ENCODE peak calls at places on chromosomes 3 and 15, in nine cellular contexts. R is activated gamma-delta T cell treated with Interleukin-2 at 50 U/mL for 16 hours; Z is iris pigment epithelial cell; F is stimulated activated CD4-positive, alpha-beta T cell treated with anti-CD3 and anti-CD28 coated beads, Interleukin-4, amount 100 ng/mL, for 1 hour; D is NCI-H345; I is Daoy; A is Right ventricle myocardium superior; H is mucosa of gallbladder; V is MM.1S. E is an unnamed sample.
A peak's percentile ranks its signal among the peaks of the same experiment; 100 is the strongest.

GRCh38 chr3:129514563-129514962 is 13.9 kb upstream of the RHO start:
- DNase-seq in R (no peak), Z (no peak), F (no peak), D (no peak), I (no peak), A (no peak), H (no peak), V (no peak), E (no peak)

GRCh38 chr3:36677331-36678007 is 86.9 kb downstream of the DCLK3 start:
- DNase-seq in R (no peak), Z (peak; percentile 91), F (no peak), D (no peak), I (peak; percentile 75), A (no peak), H (no peak), V (no peak), E (peak; percentile 47)

GRCh38 chr3:195255176-195255500 is 15.8 kb downstream of the XXYLT1 start:
- DNase-seq in R (no peak), Z (no peak), F (no peak), D (no peak), I (no peak), A (no peak), H (no peak), V (no peak), E (no peak)

GRCh38 chr3:14383753-14384152 is 18.7 kb upstream of the SLC6A6 start:
- DNase-seq in R (no peak), Z (no peak), F (no peak), D (no peak), I (no peak), A (no peak), H (no peak), V (no peak), E (no peak)

GRCh38 chr15:87312221-87312620 is 944.3 kb downstream of the NTRK3 start:
- DNase-seq in R (no peak), Z (no peak), F (no peak), D (no peak), I (no peak), A (no peak), H (no peak), V (no peak), E (no peak)

GRCh38 chr3:111194048-111194447 is 122.4 kb downstream of the NECTIN3 start:
- DNase-seq in R (no peak), Z (peak; percentile 52), F (no peak), D (no peak), I (no peak), A (no peak), H (no peak), V (no peak), E (no peak)

GRCh38 chr3:60323651-60324050 is 927.6 kb downstream of the FHIT start:
- DNase-seq in R (no peak), Z (no peak), F (no peak), D (no peak), I (no peak), A (no peak), H (no peak), V (no peak), E (no peak)

GRCh38 chr3:98733055-98733777 is 29.9 kb upstream of the ST3GAL6 start:
- DNase-seq in R (no peak), Z (peak; percentile 32), F (peak; percentile 6), D (no peak), I (peak; percentile 48), A (peak; percentile 51), H (no peak), V (peak; percentile 21), E (no peak)

GRCh38 chr3:177483182-177483967 is 286.1 kb upstream of the TBL1XR1 start:
- DNase-seq in R (no peak), Z (peak; percentile 26), F (no peak), D (no peak), I (peak; percentile 26), A (no peak), H (no peak), V (no peak), E (peak; percentile 27)

GRCh38 chr15:70251246-70251990 is 153.7 kb upstream of the TLE3 start:
- DNase-seq in R (no peak), Z (no peak), F (no peak), D (no peak), I (no peak), A (no peak), H (no peak), V (no peak), E (no peak)

GRCh38 chr3:36362973-36363372 is 17.3 kb upstream of the STAC start:
- DNase-seq in R (no peak), Z (peak; percentile 56), F (no peak), D (no peak), I (peak; percentile 61), A (no peak), H (peak; percentile 41), V (no peak), E (peak; percentile 65)

GRCh38 chr15:38085931-38086562 is 151.6 kb downstream of the TMCO5A start:
- DNase-seq in R (no peak), Z (peak; percentile 70), F (no peak), D (no peak), I (peak; percentile 66), A (no peak), H (no peak), V (peak; percentile 87), E (no peak)

GRCh38 chr3:171190668-171191067 is 164.1 kb upstream of the SLC2A2 start:
- DNase-seq in R (no peak), Z (peak; percentile 40), F (no peak), D (no peak), I (peak; percentile 64), A (no peak), H (no peak), V (no peak), E (peak; percentile 48)

GRCh38 chr3:57007513-57008415 is 52.7 kb upstream of the SPATA12 start:
- DNase-seq in R (no peak), Z (peak; percentile 89), F (peak; percentile 10), D (no peak), I (peak; percentile 77), A (peak; percentile 74), H (peak; percentile 63), V (no peak), E (no peak)

GRCh38 chr3:125110016-125110875 is 54.4 kb upstream of the HEG1 start:
- DNase-seq in R (no peak), Z (peak; percentile 98), F (no peak), D (no peak), I (peak; percentile 84), A (no peak), H (no peak), V (no peak), E (peak; percentile 57)

GRCh38 chr3:34056951-34057390 is 258.5 kb downstream of the PDCD6IP start:
- DNase-seq in R (no peak), Z (peak; percentile 31), F (no peak), D (no peak), I (no peak), A (no peak), H (no peak), V (peak; percentile 92), E (no peak)

GRCh38 chr15:99324082-99324620 is 72.9 kb downstream of the LRRC28 start:
- DNase-seq in R (no peak), Z (peak; percentile 89), F (no peak), D (no peak), I (peak; percentile 90), A (no peak), H (no peak), V (peak; percentile 94), E (peak; percentile 94)

GRCh38 chr15:67783303-67783702 is 42.0 kb upstream of the SKOR1 start:
- DNase-seq in R (peak; percentile 59), Z (no peak), F (peak; percentile 21), D (no peak), I (no peak), A (no peak), H (no peak), V (peak; percentile 92), E (no peak)

GRCh38 chr3:63067999-63068645 is 192.9 kb upstream of the CADPS start:
- DNase-seq in R (no peak), Z (peak; percentile 48), F (no peak), D (peak; percentile 44), I (peak; percentile 39), A (no peak), H (peak; percentile 59), V (peak; percentile 67), E (peak; percentile 60)

GRCh38 chr15:32833323-32833944 is 115.6 kb downstream of the GREM1 start:
- DNase-seq in R (no peak), Z (no peak), F (no peak), D (no peak), I (no peak), A (no peak), H (no peak), V (no peak), E (peak; percentile 2)

GRCh38 chr3:139354661-139355060 is 10.8 kb downstream of the MRPS22 start:
- DNase-seq in R (no peak), Z (no peak), F (no peak), D (no peak), I (no peak), A (no peak), H (no peak), V (no peak), E (no peak)

GRCh38 chr3:102053375-102053989 is 204.2 kb downstream of the NFKBIZ start:
- DNase-seq in R (no peak), Z (peak; percentile 87), F (no peak), D (no peak), I (peak; percentile 74), A (no peak), H (no peak), V (no peak), E (peak; percentile 57)